ENCODE peak calls at places on chromosomes 11 and 22, in nine cellular contexts. One of them, this sample, is unnamed.

GRCh38 chr11:2930705-2931415 is 1.6 kb upstream of the PHLDA2 start:
- DNase-seq in AG04450: no peak
- DNase-seq in kidney epithelial cell: no peak
- DNase-seq in fibroblast of lung: peak
- DNase-seq in BE2C: peak
- DNase-seq in mesendoderm: peak
- DNase-seq in AG09309: no peak
- DNase-seq in heart left ventricle: peak
- DNase-seq in fibroblast of villous mesenchyme: peak
- DNase-seq in this sample: peak

GRCh38 chr11:8690374-8691342 is 8.1 kb downstream of the RPL27A start:
- DNase-seq in mesendoderm: no peak
- DNase-seq in heart left ventricle: no peak
- DNase-seq in AG09309: no peak
- DNase-seq in kidney epithelial cell: no peak
- DNase-seq in fibroblast of lung: no peak
- DNase-seq in fibroblast of villous mesenchyme: no peak
- DNase-seq in BE2C: no peak
- DNase-seq in AG04450: no peak
- DNase-seq in this sample: no peak

GRCh38 chr11:1074244-1075221 is at the start of gene MUC2:
- DNase-seq in BE2C: no peak
- DNase-seq in kidney epithelial cell: no peak
- DNase-seq in fibroblast of villous mesenchyme: no peak
- DNase-seq in AG09309: no peak
- DNase-seq in heart left ventricle: no peak
- DNase-seq in fibroblast of lung: no peak
- DNase-seq in mesendoderm: no peak
- DNase-seq in AG04450: no peak
- DNase-seq in this sample: no peak

GRCh38 chr11:9601041-9601875 is 27.8 kb downstream of the WEE1 start:
- DNase-seq in heart left ventricle: peak
- DNase-seq in BE2C: peak
- DNase-seq in mesendoderm: peak
- DNase-seq in AG04450: peak
- DNase-seq in fibroblast of lung: peak
- DNase-seq in AG09309: peak
- DNase-seq in fibroblast of villous mesenchyme: peak
- DNase-seq in kidney epithelial cell: no peak
- DNase-seq in this sample: peak

GRCh38 chr11:67179892-67180490 is 60.9 kb downstream of the KDM2A start:
- DNase-seq in heart left ventricle: no peak
- DNase-seq in AG09309: no peak
- DNase-seq in AG04450: no peak
- DNase-seq in fibroblast of lung: peak
- DNase-seq in mesendoderm: no peak
- DNase-seq in kidney epithelial cell: no peak
- DNase-seq in BE2C: peak
- DNase-seq in fibroblast of villous mesenchyme: peak
- DNase-seq in this sample: peak

GRCh38 chr22:19596680-19597398 is 72.6 kb upstream of the CLDN5 start:
- DNase-seq in AG04450: no peak
- DNase-seq in AG09309: no peak
- DNase-seq in BE2C: no peak
- DNase-seq in fibroblast of villous mesenchyme: no peak
- DNase-seq in kidney epithelial cell: no peak
- DNase-seq in fibroblast of lung: no peak
- DNase-seq in heart left ventricle: no peak
- DNase-seq in mesendoderm: no peak
- DNase-seq in this sample: no peak

GRCh38 chr22:32999039-32999861 is 58.9 kb downstream of the SYN3 start:
- DNase-seq in heart left ventricle: no peak
- DNase-seq in BE2C: no peak
- DNase-seq in AG09309: no peak
- DNase-seq in mesendoderm: no peak
- DNase-seq in fibroblast of lung: no peak
- DNase-seq in fibroblast of villous mesenchyme: peak
- DNase-seq in AG04450: no peak
- DNase-seq in kidney epithelial cell: no peak
- DNase-seq in this sample: peak

GRCh38 chr22:49956914-49957825 is 3.4 kb upstream of the PIM3 start:
- DNase-seq in AG04450: no peak
- DNase-seq in mesendoderm: no peak
- DNase-seq in heart left ventricle: no peak
- DNase-seq in BE2C: peak
- DNase-seq in fibroblast of lung: no peak
- DNase-seq in AG09309: no peak
- DNase-seq in fibroblast of villous mesenchyme: no peak
- DNase-seq in kidney epithelial cell: no peak
- DNase-seq in this sample: no peak

GRCh38 chr11:115873813-115874212 is 369.6 kb upstream of the CADM1 start:
- DNase-seq in mesendoderm: no peak
- DNase-seq in heart left ventricle: no peak
- DNase-seq in kidney epithelial cell: no peak
- DNase-seq in fibroblast of villous mesenchyme: no peak
- DNase-seq in AG09309: no peak
- DNase-seq in AG04450: no peak
- DNase-seq in fibroblast of lung: no peak
- DNase-seq in BE2C: no peak
- DNase-seq in this sample: no peak

GRCh38 chr11:47437746-47438418 is 11.1 kb downstream of the RAPSN start:
- DNase-seq in AG09309: no peak
- DNase-seq in AG04450: no peak
- DNase-seq in fibroblast of villous mesenchyme: no peak
- DNase-seq in heart left ventricle: peak
- DNase-seq in kidney epithelial cell: no peak
- DNase-seq in fibroblast of lung: no peak
- DNase-seq in BE2C: peak
- DNase-seq in mesendoderm: no peak
- DNase-seq in this sample: no peak

GRCh38 chr11:78420796-78421209 is 3.2 kb upstream of the GAB2 start:
- DNase-seq in mesendoderm: no peak
- DNase-seq in AG04450: no peak
- DNase-seq in fibroblast of lung: peak
- DNase-seq in fibroblast of villous mesenchyme: peak
- DNase-seq in heart left ventricle: peak
- DNase-seq in AG09309: no peak
- DNase-seq in kidney epithelial cell: peak
- DNase-seq in BE2C: peak
- DNase-seq in this sample: peak

GRCh38 chr11:70268526-70268925 is 2.0 kb upstream of the PPFIA1 start:
- DNase-seq in BE2C: no peak
- DNase-seq in fibroblast of villous mesenchyme: no peak
- DNase-seq in AG09309: no peak
- DNase-seq in fibroblast of lung: no peak
- DNase-seq in mesendoderm: no peak
- DNase-seq in AG04450: no peak
- DNase-seq in kidney epithelial cell: no peak
- DNase-seq in heart left ventricle: no peak
- DNase-seq in this sample: no peak

GRCh38 chr11:70265341-70265740 is 5.1 kb upstream of the PPFIA1 start:
- DNase-seq in fibroblast of lung: no peak
- DNase-seq in AG04450: no peak
- DNase-seq in BE2C: no peak
- DNase-seq in kidney epithelial cell: no peak
- DNase-seq in heart left ventricle: no peak
- DNase-seq in AG09309: no peak
- DNase-seq in mesendoderm: no peak
- DNase-seq in fibroblast of villous mesenchyme: no peak
- DNase-seq in this sample: no peak

GRCh38 chr11:70270104-70270876 is at the start of gene PPFIA1:
- DNase-seq in fibroblast of villous mesenchyme: peak
- DNase-seq in fibroblast of lung: peak
- DNase-seq in mesendoderm: peak
- DNase-seq in kidney epithelial cell: peak
- DNase-seq in AG09309: peak
- DNase-seq in BE2C: peak
- DNase-seq in heart left ventricle: peak
- DNase-seq in AG04450: peak
- DNase-seq in this sample: peak

GRCh38 chr11:70270877-70271634 is 566 bp downstream of the PPFIA1 start:
- DNase-seq in kidney epithelial cell: no peak
- DNase-seq in heart left ventricle: peak
- DNase-seq in AG04450: peak
- DNase-seq in fibroblast of villous mesenchyme: peak
- DNase-seq in mesendoderm: peak
- DNase-seq in BE2C: peak
- DNase-seq in AG09309: peak
- DNase-seq in fibroblast of lung: peak
- DNase-seq in this sample: peak

GRCh38 chr11:70267405-70267950 is 3.0 kb upstream of the PPFIA1 start:
- DNase-seq in kidney epithelial cell: no peak
- DNase-seq in fibroblast of lung: no peak
- DNase-seq in heart left ventricle: no peak
- DNase-seq in mesendoderm: no peak
- DNase-seq in AG09309: no peak
- DNase-seq in fibroblast of villous mesenchyme: no peak
- DNase-seq in AG04450: no peak
- DNase-seq in BE2C: no peak
- DNase-seq in this sample: no peak
- H3K4me3 ChIP-seq in kidney epithelial cell: no peak
- H3K4me3 ChIP-seq in fibroblast of lung: no peak
- H3K4me3 ChIP-seq in heart left ventricle: no peak
- H3K4me3 ChIP-seq in mesendoderm: no peak
- H3K4me3 ChIP-seq in AG09309: no peak
- H3K4me3 ChIP-seq in fibroblast of villous mesenchyme: no peak
- H3K4me3 ChIP-seq in AG04450: no peak
- H3K4me3 ChIP-seq in BE2C: no peak
- H3K4me3 ChIP-seq in this sample: no peak

GRCh38 chr22:46322711-46323110 is 12.8 kb upstream of the TRMU start:
- DNase-seq in heart left ventricle: no peak
- DNase-seq in AG09309: no peak
- DNase-seq in fibroblast of lung: no peak
- DNase-seq in BE2C: no peak
- DNase-seq in mesendoderm: no peak
- DNase-seq in kidney epithelial cell: no peak
- DNase-seq in fibroblast of villous mesenchyme: no peak
- DNase-seq in AG04450: no peak
- DNase-seq in this sample: no peak
- H3K4me3 ChIP-seq in heart left ventricle: no peak
- H3K4me3 ChIP-seq in AG09309: no peak
- H3K4me3 ChIP-seq in fibroblast of lung: no peak
- H3K4me3 ChIP-seq in BE2C: no peak
- H3K4me3 ChIP-seq in mesendoderm: no peak
- H3K4me3 ChIP-seq in kidney epithelial cell: no peak
- H3K4me3 ChIP-seq in fibroblast of villous mesenchyme: no peak
- H3K4me3 ChIP-seq in AG04450: no peak
- H3K4me3 ChIP-seq in this sample: no peak

GRCh38 chr11:28104984-28105383 is 3.0 kb downstream of the KIF18A start:
- DNase-seq in AG09309: no peak
- DNase-seq in AG04450: no peak
- DNase-seq in fibroblast of lung: no peak
- DNase-seq in heart left ventricle: no peak
- DNase-seq in BE2C: no peak
- DNase-seq in kidney epithelial cell: no peak
- DNase-seq in mesendoderm: no peak
- DNase-seq in fibroblast of villous mesenchyme: no peak
- DNase-seq in this sample: no peak

GRCh38 chr11:28104425-28104824 is 3.5 kb downstream of the KIF18A start:
- DNase-seq in fibroblast of villous mesenchyme: no peak
- DNase-seq in kidney epithelial cell: no peak
- DNase-seq in mesendoderm: no peak
- DNase-seq in BE2C: no peak
- DNase-seq in fibroblast of lung: no peak
- DNase-seq in AG04450: no peak
- DNase-seq in AG09309: no peak
- DNase-seq in heart left ventricle: no peak
- DNase-seq in this sample: no peak

GRCh38 chr11:28107331-28107725 is 628 bp downstream of the KIF18A start:
- DNase-seq in mesendoderm: peak
- DNase-seq in fibroblast of villous mesenchyme: no peak
- DNase-seq in AG09309: no peak
- DNase-seq in BE2C: peak
- DNase-seq in heart left ventricle: no peak
- DNase-seq in fibroblast of lung: no peak
- DNase-seq in AG04450: no peak
- DNase-seq in kidney epithelial cell: no peak
- DNase-seq in this sample: no peak

GRCh38 chr11:28106351-28107043 is 1.5 kb downstream of the KIF18A start:
- DNase-seq in fibroblast of lung: no peak
- DNase-seq in kidney epithelial cell: no peak
- DNase-seq in AG09309: no peak
- DNase-seq in BE2C: no peak
- DNase-seq in fibroblast of villous mesenchyme: no peak
- DNase-seq in AG04450: no peak
- DNase-seq in heart left ventricle: no peak
- DNase-seq in mesendoderm: no peak
- DNase-seq in this sample: no peak

DNA sequence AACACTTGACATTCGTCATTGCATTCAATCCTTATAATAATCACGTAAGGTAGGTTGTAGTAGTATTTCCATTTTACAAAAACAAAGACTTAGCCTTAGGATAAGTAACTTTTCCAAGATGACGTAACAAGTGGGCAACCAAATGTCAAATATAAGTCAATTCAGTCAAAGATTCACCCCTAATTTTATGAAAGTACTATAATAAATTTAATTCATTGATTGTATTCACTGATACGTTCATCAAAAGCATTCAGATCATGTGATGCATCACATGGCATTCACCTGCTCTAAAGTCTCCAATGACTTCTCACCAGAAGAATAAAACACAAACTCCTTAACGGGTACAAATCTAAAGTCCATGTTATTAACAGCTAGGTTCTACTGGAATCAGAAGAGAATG is 2.1 kb downstream of the KIF18A start:
- DNase-seq in fibroblast of villous mesenchyme: no peak
- DNase-seq in AG04450: no peak
- DNase-seq in kidney epithelial cell: no peak
- DNase-seq in fibroblast of lung: no peak
- DNase-seq in heart left ventricle: no peak
- DNase-seq in AG09309: no peak
- DNase-seq in mesendoderm: no peak
- DNase-seq in BE2C: no peak
- DNase-seq in this sample: no peak
- H3K4me3 ChIP-seq in fibroblast of villous mesenchyme: peak
- H3K4me3 ChIP-seq in AG04450: no peak
- H3K4me3 ChIP-seq in kidney epithelial cell: no peak
- H3K4me3 ChIP-seq in fibroblast of lung: no peak
- H3K4me3 ChIP-seq in heart left ventricle: no peak
- H3K4me3 ChIP-seq in AG09309: no peak
- H3K4me3 ChIP-seq in mesendoderm: no peak
- H3K4me3 ChIP-seq in BE2C: peak
- H3K4me3 ChIP-seq in this sample: no peak

GRCh38 chr22:22097727-22098228 is 115.2 kb upstream of the TOP3B start:
- DNase-seq in fibroblast of lung: no peak
- DNase-seq in AG04450: no peak
- DNase-seq in BE2C: no peak
- DNase-seq in mesendoderm: no peak
- DNase-seq in AG09309: no peak
- DNase-seq in heart left ventricle: no peak
- DNase-seq in kidney epithelial cell: no peak
- DNase-seq in fibroblast of villous mesenchyme: no peak
- DNase-seq in this sample: no peak
- H3K4me3 ChIP-seq in fibroblast of lung: no peak
- H3K4me3 ChIP-seq in AG04450: no peak
- H3K4me3 ChIP-seq in BE2C: no peak
- H3K4me3 ChIP-seq in mesendoderm: no peak
- H3K4me3 ChIP-seq in AG09309: no peak
- H3K4me3 ChIP-seq in heart left ventricle: no peak
- H3K4me3 ChIP-seq in kidney epithelial cell: no peak
- H3K4me3 ChIP-seq in fibroblast of villous mesenchyme: no peak
- H3K4me3 ChIP-seq in this sample: no peak

GRCh38 chr22:23755711-23756110 is 1.5 kb upstream of the VPREB3 start:
- DNase-seq in kidney epithelial cell: no peak
- DNase-seq in fibroblast of lung: no peak
- DNase-seq in AG04450: no peak
- DNase-seq in mesendoderm: no peak
- DNase-seq in AG09309: no peak
- DNase-seq in BE2C: no peak
- DNase-seq in fibroblast of villous mesenchyme: no peak
- DNase-seq in heart left ventricle: no peak
- DNase-seq in this sample: no peak
- H3K4me3 ChIP-seq in kidney epithelial cell: no peak
- H3K4me3 ChIP-seq in fibroblast of lung: no peak
- H3K4me3 ChIP-seq in AG04450: no peak
- H3K4me3 ChIP-seq in mesendoderm: no peak
- H3K4me3 ChIP-seq in AG09309: no peak
- H3K4me3 ChIP-seq in BE2C: no peak
- H3K4me3 ChIP-seq in fibroblast of villous mesenchyme: no peak
- H3K4me3 ChIP-seq in heart left ventricle: no peak
- H3K4me3 ChIP-seq in this sample: no peak

This sample was measured in fibroblast of pulmonary artery.